ENCODE peak calls at places on chromosome 16, in nine cellular contexts. One of them, this sample, is unnamed.

GRCh38 chr16:19933740-19934139 is 49.1 kb upstream of the GPRC5B start:
- DNase-seq in H1: no peak
- DNase-seq in adrenal gland: no peak
- DNase-seq in neural progenitor cell: no peak
- DNase-seq in fibroblast of lung: no peak
- DNase-seq in tibial nerve: no peak
- DNase-seq in iPS DF 6.9: no peak
- DNase-seq in mesendoderm: no peak
- DNase-seq in ovary: no peak
- DNase-seq in this sample: no peak

GRCh38 chr16:71808593-71809449 is at the start of gene AP1G1:
- DNase-seq in neural progenitor cell: peak; percentile 99
- DNase-seq in fibroblast of lung: peak; percentile 99
- DNase-seq in iPS DF 6.9: peak; percentile 86
- DNase-seq in mesendoderm: peak; percentile 100
- DNase-seq in adrenal gland: peak; percentile 98
- DNase-seq in H1: peak; percentile 88
- DNase-seq in tibial nerve: peak; percentile 83
- DNase-seq in ovary: peak; percentile 94
- DNase-seq in this sample: peak; percentile 94

GRCh38 chr16:87160752-87161337 is 156.3 kb downstream of the C16orf95 start:
- DNase-seq in mesendoderm: no peak
- DNase-seq in neural progenitor cell: no peak
- DNase-seq in adrenal gland: no peak
- DNase-seq in iPS DF 6.9: no peak
- DNase-seq in fibroblast of lung: no peak
- DNase-seq in ovary: no peak
- DNase-seq in H1: no peak
- DNase-seq in tibial nerve: no peak
- DNase-seq in this sample: no peak

GRCh38 chr16:86635181-86635580 is 56.8 kb downstream of the FOXL1 start:
- DNase-seq in neural progenitor cell: peak; percentile 32
- DNase-seq in iPS DF 6.9: no peak
- DNase-seq in H1: no peak
- DNase-seq in tibial nerve: no peak
- DNase-seq in ovary: no peak
- DNase-seq in adrenal gland: no peak
- DNase-seq in fibroblast of lung: peak; percentile 30
- DNase-seq in mesendoderm: no peak
- DNase-seq in this sample: no peak

GRCh38 chr16:88790312-88791150 is 5.5 kb upstream of the PIEZO1 start:
- DNase-seq in H1: peak; percentile 61
- DNase-seq in iPS DF 6.9: no peak
- DNase-seq in ovary: peak; percentile 34
- DNase-seq in adrenal gland: no peak
- DNase-seq in fibroblast of lung: no peak
- DNase-seq in mesendoderm: no peak
- DNase-seq in neural progenitor cell: no peak
- DNase-seq in tibial nerve: no peak
- DNase-seq in this sample: peak; percentile 53

GRCh38 chr16:77780378-77780837 is 8.0 kb upstream of the VAT1L start:
- DNase-seq in neural progenitor cell: no peak
- DNase-seq in iPS DF 6.9: no peak
- DNase-seq in H1: no peak
- DNase-seq in tibial nerve: no peak
- DNase-seq in mesendoderm: peak; percentile 46
- DNase-seq in fibroblast of lung: peak; percentile 77
- DNase-seq in adrenal gland: peak; percentile 66
- DNase-seq in ovary: no peak
- DNase-seq in this sample: no peak

GRCh38 chr16:66483689-66484452 is 56.8 kb downstream of the BEAN1 start:
- DNase-seq in adrenal gland: peak; percentile 86
- DNase-seq in iPS DF 6.9: peak; percentile 47
- DNase-seq in mesendoderm: peak; percentile 82
- DNase-seq in H1: peak; percentile 95
- DNase-seq in tibial nerve: peak; percentile 58
- DNase-seq in neural progenitor cell: peak; percentile 86
- DNase-seq in fibroblast of lung: peak; percentile 64
- DNase-seq in ovary: peak; percentile 85
- DNase-seq in this sample: peak; percentile 38

GRCh38 chr16:10895053-10895946 is 18.3 kb downstream of the CIITA start:
- DNase-seq in H1: peak; percentile 92
- DNase-seq in fibroblast of lung: peak; percentile 33
- DNase-seq in iPS DF 6.9: peak; percentile 71
- DNase-seq in ovary: peak; percentile 74
- DNase-seq in neural progenitor cell: peak; percentile 90
- DNase-seq in tibial nerve: no peak
- DNase-seq in adrenal gland: no peak
- DNase-seq in mesendoderm: peak; percentile 82
- DNase-seq in this sample: no peak

GRCh38 chr16:29641561-29641960 is 21.5 kb upstream of the SPN start:
- DNase-seq in iPS DF 6.9: no peak
- DNase-seq in H1: no peak
- DNase-seq in adrenal gland: no peak
- DNase-seq in fibroblast of lung: peak; percentile 4
- DNase-seq in ovary: no peak
- DNase-seq in mesendoderm: peak; percentile 65
- DNase-seq in neural progenitor cell: no peak
- DNase-seq in tibial nerve: no peak
- DNase-seq in this sample: no peak

GRCh38 chr16:68116256-68116853 is 31.2 kb downstream of the NFATC3 start:
- DNase-seq in fibroblast of lung: peak; percentile 53
- DNase-seq in mesendoderm: no peak
- DNase-seq in neural progenitor cell: no peak
- DNase-seq in ovary: no peak
- DNase-seq in H1: no peak
- DNase-seq in iPS DF 6.9: no peak
- DNase-seq in adrenal gland: no peak
- DNase-seq in tibial nerve: no peak
- DNase-seq in this sample: no peak

GRCh38 chr16:68115851-68116250 is 30.7 kb downstream of the NFATC3 start:
- DNase-seq in adrenal gland: no peak
- DNase-seq in iPS DF 6.9: no peak
- DNase-seq in fibroblast of lung: no peak
- DNase-seq in H1: no peak
- DNase-seq in tibial nerve: no peak
- DNase-seq in ovary: no peak
- DNase-seq in neural progenitor cell: no peak
- DNase-seq in mesendoderm: no peak
- DNase-seq in this sample: no peak

GRCh38 chr16:68113765-68114240 is 28.6 kb downstream of the NFATC3 start:
- DNase-seq in tibial nerve: no peak
- DNase-seq in iPS DF 6.9: no peak
- DNase-seq in fibroblast of lung: no peak
- DNase-seq in adrenal gland: no peak
- DNase-seq in H1: no peak
- DNase-seq in neural progenitor cell: no peak
- DNase-seq in ovary: no peak
- DNase-seq in mesendoderm: no peak
- DNase-seq in this sample: no peak

GRCh38 chr16:68111379-68111778 is 26.2 kb downstream of the NFATC3 start:
- DNase-seq in tibial nerve: no peak
- DNase-seq in ovary: no peak
- DNase-seq in fibroblast of lung: no peak
- DNase-seq in mesendoderm: no peak
- DNase-seq in adrenal gland: no peak
- DNase-seq in neural progenitor cell: no peak
- DNase-seq in H1: no peak
- DNase-seq in iPS DF 6.9: no peak
- DNase-seq in this sample: no peak

GRCh38 chr16:68113059-68113757 is 28.0 kb downstream of the NFATC3 start:
- DNase-seq in adrenal gland: no peak
- DNase-seq in H1: no peak
- DNase-seq in mesendoderm: no peak
- DNase-seq in iPS DF 6.9: no peak
- DNase-seq in tibial nerve: no peak
- DNase-seq in ovary: no peak
- DNase-seq in fibroblast of lung: no peak
- DNase-seq in neural progenitor cell: no peak
- DNase-seq in this sample: no peak
- H3K4me3 ChIP-seq in adrenal gland: no peak overlapping the region
- H3K4me3 ChIP-seq in H1: no peak overlapping the region
- H3K4me3 ChIP-seq in mesendoderm: no peak overlapping the region
- H3K4me3 ChIP-seq in iPS DF 6.9: no peak overlapping the region
- H3K4me3 ChIP-seq in tibial nerve: no peak overlapping the region
- H3K4me3 ChIP-seq in ovary: no peak overlapping the region
- H3K4me3 ChIP-seq in fibroblast of lung: no peak overlapping the region
- H3K4me3 ChIP-seq in neural progenitor cell: no peak overlapping the region
- H3K4me3 ChIP-seq in this sample: no peak overlapping the region

DNA sequence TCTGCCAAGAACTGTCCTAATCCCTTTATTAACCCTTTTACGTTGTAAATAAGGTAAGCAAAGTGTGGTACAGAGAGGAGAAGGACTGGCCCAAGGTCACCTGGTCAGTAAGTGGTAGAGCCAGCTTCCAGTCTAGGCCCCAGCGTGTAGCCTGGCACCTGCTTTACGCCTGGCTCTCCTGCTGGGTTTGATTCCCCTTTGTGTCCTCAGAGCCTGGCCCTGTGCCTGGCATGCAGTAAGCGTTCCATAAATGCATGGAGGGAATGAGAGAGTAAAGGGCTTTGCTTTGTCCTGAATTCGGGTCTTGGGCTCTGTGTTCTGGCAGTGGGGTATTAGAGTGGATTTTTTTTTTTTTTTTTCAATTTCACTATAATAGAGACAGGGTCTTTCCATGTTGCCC is 62.7 kb downstream of the ABCC1 start:
- DNase-seq in fibroblast of lung: no peak
- DNase-seq in adrenal gland: no peak
- DNase-seq in ovary: no peak
- DNase-seq in neural progenitor cell: no peak
- DNase-seq in H1: no peak
- DNase-seq in tibial nerve: no peak
- DNase-seq in mesendoderm: no peak
- DNase-seq in iPS DF 6.9: no peak
- DNase-seq in this sample: no peak
- H3K27ac ChIP-seq in fibroblast of lung: no peak overlapping the region
- H3K27ac ChIP-seq in adrenal gland: no peak overlapping the region
- H3K27ac ChIP-seq in ovary: no peak overlapping the region
- H3K27ac ChIP-seq in neural progenitor cell: no peak overlapping the region
- H3K27ac ChIP-seq in H1: no peak overlapping the region
- H3K27ac ChIP-seq in tibial nerve: no peak overlapping the region
- H3K27ac ChIP-seq in mesendoderm: no peak overlapping the region
- H3K27ac ChIP-seq in iPS DF 6.9: no peak overlapping the region
- H3K27ac ChIP-seq in this sample: no peak overlapping the region

GRCh38 chr16:85618509-85618908 is 5.4 kb downstream of the GSE1 start:
- DNase-seq in iPS DF 6.9: no peak
- DNase-seq in fibroblast of lung: no peak
- DNase-seq in adrenal gland: no peak
- DNase-seq in H1: no peak
- DNase-seq in ovary: no peak
- DNase-seq in neural progenitor cell: no peak
- DNase-seq in tibial nerve: no peak
- DNase-seq in mesendoderm: no peak
- DNase-seq in this sample: no peak

GRCh38 chr16:85616608-85617311 is 3.6 kb downstream of the GSE1 start:
- DNase-seq in fibroblast of lung: no peak
- DNase-seq in iPS DF 6.9: no peak
- DNase-seq in adrenal gland: peak; percentile 95
- DNase-seq in tibial nerve: no peak
- DNase-seq in neural progenitor cell: no peak
- DNase-seq in H1: no peak
- DNase-seq in mesendoderm: no peak
- DNase-seq in ovary: peak; percentile 59
- DNase-seq in this sample: no peak

GRCh38 chr16:85615852-85616607 is 2.9 kb downstream of the GSE1 start:
- DNase-seq in iPS DF 6.9: no peak
- DNase-seq in tibial nerve: peak; percentile 60
- DNase-seq in fibroblast of lung: peak; percentile 78
- DNase-seq in ovary: peak; percentile 84
- DNase-seq in adrenal gland: peak; percentile 92
- DNase-seq in H1: peak; percentile 98
- DNase-seq in mesendoderm: peak; percentile 93
- DNase-seq in neural progenitor cell: peak; percentile 94
- DNase-seq in this sample: peak; percentile 51

GRCh38 chr16:85619089-85619850 is 6.1 kb downstream of the GSE1 start:
- DNase-seq in tibial nerve: no peak
- DNase-seq in adrenal gland: no peak
- DNase-seq in iPS DF 6.9: no peak
- DNase-seq in fibroblast of lung: no peak
- DNase-seq in mesendoderm: no peak
- DNase-seq in ovary: no peak
- DNase-seq in H1: no peak
- DNase-seq in neural progenitor cell: no peak
- DNase-seq in this sample: no peak

DNA sequence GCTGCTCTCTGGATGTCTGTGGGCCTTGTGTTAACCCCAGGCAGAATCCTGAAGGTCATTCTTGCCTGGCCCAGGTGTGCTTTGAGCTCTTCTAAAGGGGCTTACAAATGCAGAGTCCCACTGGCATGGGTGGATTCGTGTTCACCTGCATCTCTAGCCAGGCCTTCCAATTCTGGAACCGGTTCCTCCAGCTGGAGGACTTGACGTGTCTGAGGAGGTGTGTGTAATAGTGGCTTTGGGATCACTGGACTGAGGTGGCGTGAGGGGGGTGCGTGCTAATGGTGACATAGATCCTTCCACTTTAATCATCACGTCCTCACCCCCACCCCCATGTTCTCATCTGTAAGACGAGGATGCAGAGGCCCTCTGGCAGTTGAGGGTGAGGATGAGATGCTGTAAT is 4.8 kb downstream of the GSE1 start:
- DNase-seq in iPS DF 6.9: no peak
- DNase-seq in adrenal gland: no peak
- DNase-seq in fibroblast of lung: no peak
- DNase-seq in neural progenitor cell: no peak
- DNase-seq in tibial nerve: no peak
- DNase-seq in ovary: no peak
- DNase-seq in H1: no peak
- DNase-seq in mesendoderm: no peak
- DNase-seq in this sample: no peak
- H3K4me1 ChIP-seq in iPS DF 6.9: peaks cover 7% of the 10 kb centered on the region
- H3K4me1 ChIP-seq in adrenal gland: peaks cover 38% of the 10 kb centered on the region
- H3K4me1 ChIP-seq in fibroblast of lung: peaks cover 7% of the 10 kb centered on the region
- H3K4me1 ChIP-seq in neural progenitor cell: peaks cover 44% of the 10 kb centered on the region
- H3K4me1 ChIP-seq in tibial nerve: peaks cover 25% of the 10 kb centered on the region
- H3K4me1 ChIP-seq in ovary: peaks cover 7% of the 10 kb centered on the region
- H3K4me1 ChIP-seq in H1: peaks cover 37% of the 10 kb centered on the region
- H3K4me1 ChIP-seq in mesendoderm: peaks cover 14% of the 10 kb centered on the region
- H3K4me1 ChIP-seq in this sample: peaks cover 32% of the 10 kb centered on the region

DNA sequence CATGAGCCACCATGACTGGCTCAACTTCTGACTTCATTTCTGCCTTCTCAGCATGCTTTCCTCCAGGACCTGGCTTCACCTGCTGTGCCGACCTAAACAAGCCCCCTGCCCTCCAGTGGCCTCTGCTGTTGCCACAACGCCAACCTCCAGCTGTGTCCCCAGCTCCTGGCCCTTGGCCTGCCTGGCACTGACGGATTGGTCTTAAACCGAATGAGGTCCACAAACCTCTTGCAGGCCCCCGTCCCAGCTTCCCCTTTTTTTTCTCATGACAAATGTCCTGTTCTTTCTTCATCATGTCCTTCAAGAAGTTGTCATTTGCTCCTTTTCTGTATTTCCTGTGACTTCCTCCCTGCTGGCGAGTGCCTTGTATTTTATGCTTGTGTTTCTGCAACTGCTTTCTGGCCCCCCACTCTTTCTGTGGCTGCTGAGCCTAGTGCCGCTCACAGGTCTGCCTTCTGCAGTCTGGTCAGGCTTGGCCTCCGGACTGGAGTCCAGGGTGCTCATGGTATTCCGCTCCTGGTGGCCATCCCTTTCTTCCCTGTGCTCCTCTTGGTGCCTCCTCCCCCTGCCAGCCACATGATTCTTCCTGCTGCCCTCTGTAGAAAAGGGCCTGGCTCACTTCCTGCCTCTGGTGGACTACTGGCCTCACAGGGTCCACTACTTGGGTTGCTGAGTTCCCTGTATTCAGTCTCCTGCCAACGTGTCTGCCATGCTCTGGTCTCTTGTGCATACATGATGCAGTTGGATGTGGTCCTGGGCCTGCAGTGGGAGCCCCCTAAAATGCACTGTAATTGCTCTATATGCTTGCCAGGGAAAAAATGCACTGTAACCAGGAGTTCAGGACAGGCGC is 2.9 kb downstream of the ATP6V0C start:
- DNase-seq in iPS DF 6.9: no peak
- DNase-seq in adrenal gland: no peak
- DNase-seq in fibroblast of lung: no peak
- DNase-seq in neural progenitor cell: no peak
- DNase-seq in tibial nerve: no peak
- DNase-seq in ovary: no peak
- DNase-seq in H1: no peak
- DNase-seq in mesendoderm: no peak
- DNase-seq in this sample: no peak
- H3K4me3 ChIP-seq in iPS DF 6.9: no peak overlapping the region
- H3K4me3 ChIP-seq in adrenal gland: no peak overlapping the region
- H3K4me3 ChIP-seq in fibroblast of lung: no peak overlapping the region
- H3K4me3 ChIP-seq in neural progenitor cell: no peak overlapping the region
- H3K4me3 ChIP-seq in tibial nerve: no peak overlapping the region
- H3K4me3 ChIP-seq in ovary: no peak overlapping the region
- H3K4me3 ChIP-seq in H1: no peak overlapping the region
- H3K4me3 ChIP-seq in mesendoderm: no peak overlapping the region
- H3K4me3 ChIP-seq in this sample: peak overlapping the region; percentile 17